ENCODE peak calls at places on chromosomes 12 and 14, in seven cellular contexts. W is aorta, H is foreskin fibroblast, U is adipocyte, D is cerebellar cortex, A is endothelial cell, T is GM20000. N is an unnamed sample.

GRCh38 chr14:90508536-90509254 is 111.9 kb downstream of the CALM1 start:
- DNase-seq in W (no peak), A (no peak), H (no peak), T (no peak), D (no peak), U (no peak), N (no peak)

GRCh38 chr14:34058510-34058909 is 107.6 kb upstream of the EGLN3 start:
- DNase-seq in A (no peak), H (no peak), U (no peak), D (no peak), T (no peak), W (no peak), N (no peak)

GRCh38 chr12:106527356-106527755 is 55.4 kb upstream of the RFX4 start:
- DNase-seq in D (no peak), U (no peak), W (no peak), A (no peak), T (no peak), H (peak), N (no peak)

GRCh38 chr12:45446013-45446412 is 230.1 kb downstream of the ANO6 start:
- DNase-seq in H (no peak), A (no peak), U (no peak), T (no peak), W (no peak), D (no peak), N (no peak)

GRCh38 chr12:30725739-30726138 is 29.0 kb downstream of the CAPRIN2 start:
- DNase-seq in A (no peak), T (no peak), U (peak), D (no peak), H (peak), W (no peak), N (no peak)

GRCh38 chr12:22787557-22787956 is 162.6 kb downstream of the ETNK1 start:
- DNase-seq in T (no peak), U (no peak), A (no peak), H (no peak), D (no peak), W (peak), N (no peak)

GRCh38 chr14:34175574-34175973 is 224.7 kb upstream of the EGLN3 start:
- DNase-seq in W (no peak), U (no peak), D (no peak), H (no peak), T (no peak), A (no peak), N (no peak)

GRCh38 chr12:127340381-127340780 is 926.6 kb upstream of the TMEM132C start:
- DNase-seq in D (no peak), T (no peak), U (no peak), H (peak), W (no peak), A (no peak), N (no peak)

GRCh38 chr12:31217356-31218130 is 108.4 kb downstream of the SINHCAF start:
- DNase-seq in H (no peak), T (no peak), W (no peak), D (no peak), A (no peak), U (no peak), N (no peak)

GRCh38 chr14:45135181-45135580 is 549 bp upstream of the FANCM start:
- DNase-seq in T (no peak), H (peak), U (peak), A (no peak), D (no peak), W (no peak), N (no peak)